ENCODE peak calls at places on chromosome 3, in five cellular contexts. R is kidney glomerular epithelial cell; Y is T-helper 2 cell; J is amygdala; F is activated T-cell treated with anti-CD3 and anti-CD28 coated beads, Interleukin-2, amount 50 U/mL, for 72 hours. N is an unnamed sample.

GRCh38 chr3:33372218-33373081 is 67.8 kb downstream of the UBP1 start:
- DNase-seq in R (peak; percentile 68), Y (peak; percentile 18), J (peak; percentile 17), F (peak; percentile 42), N (no peak)

GRCh38 chr3:65484964-65485363 is 553.8 kb downstream of the MAGI1 start:
- DNase-seq in R (peak; percentile 64), Y (no peak), J (no peak), F (no peak), N (no peak)

GRCh38 chr3:25962255-25962654 is 172.4 kb downstream of the OXSM start:
- DNase-seq in R (no peak), Y (no peak), J (no peak), F (no peak), N (no peak)

GRCh38 chr3:46017720-46018119 is 9.6 kb downstream of the XCR1 start:
- DNase-seq in R (no peak), Y (no peak), J (no peak), F (peak; percentile 18), N (no peak)

GRCh38 chr3:126526668-126527005 is 2.7 kb downstream of the CHST13 start:
- DNase-seq in R (no peak), Y (no peak), J (no peak), F (no peak), N (no peak)

GRCh38 chr3:108513961-108514360 is 3.6 kb upstream of the MYH15 start:
- DNase-seq in R (peak; percentile 14), Y (no peak), J (no peak), F (no peak), N (no peak)

GRCh38 chr3:27025718-27026117 is 343.5 kb downstream of the NEK10 start:
- DNase-seq in R (no peak), Y (no peak), J (no peak), F (no peak), N (no peak)

GRCh38 chr3:171813897-171814460 is 3.7 kb upstream of the PLD1 start:
- DNase-seq in R (no peak), Y (no peak), J (no peak), F (peak; percentile 48), N (peak; percentile 70)

GRCh38 chr3:88025001-88025552 is 33.7 kb downstream of the CGGBP1 start:
- DNase-seq in R (no peak), Y (no peak), J (no peak), F (no peak), N (no peak)

GRCh38 chr3:25441234-25441856 is 13.3 kb downstream of the RARB start:
- DNase-seq in R (no peak), Y (no peak), J (no peak), F (peak; percentile 16), N (no peak)